ENCODE peak calls at places on chromosome 14, in ten cellular contexts. U, F, C, I, W, Z, O, A, H and J are unnamed samples.
A peak's percentile ranks its signal among the peaks of the same experiment; 100 is the strongest.

GRCh38 chr14:71266994-71267636 is 359.9 kb downstream of the PCNX1 start:
- DNase-seq in W (peak; percentile 43), Z (peak; percentile 24), U (peak; percentile 24), F (no peak), A (no peak), C (no peak), I (no peak), O (no peak), H (no peak), J (peak; percentile 50)

GRCh38 chr14:41785696-41786095 is 179.0 kb downstream of the LRFN5 start:
- DNase-seq in U (no peak), W (no peak), I (peak; percentile 50), A (no peak), O (no peak), H (no peak), F (no peak), Z (no peak), C (no peak), J (no peak)

GRCh38 chr14:61530896-61531295 is 164.4 kb upstream of the HIF1A start:
- DNase-seq in F (no peak), I (no peak), Z (no peak), C (no peak), W (no peak), H (no peak), A (no peak), U (no peak), O (no peak), J (no peak)

GRCh38 chr14:98984719-98985041 is 287.3 kb downstream of the BCL11B start:
- DNase-seq in U (no peak), H (no peak), W (no peak), F (no peak), A (no peak), O (no peak), Z (no peak), I (no peak), C (no peak), J (peak; percentile 85)

GRCh38 chr14:29627141-29627540 is 300.5 kb downstream of the PRKD1 start:
- DNase-seq in U (no peak), A (no peak), F (no peak), W (peak; percentile 65), C (no peak), Z (no peak), I (no peak), H (no peak), O (no peak), J (no peak)

GRCh38 chr14:62655161-62655560 is 390.1 kb downstream of the KCNH5 start:
- DNase-seq in O (no peak), H (no peak), Z (no peak), A (no peak), I (peak; percentile 76), W (no peak), C (peak; percentile 19), U (no peak), F (no peak), J (no peak)

GRCh38 chr14:50829472-50830043 is 1.4 kb downstream of the NIN start:
- DNase-seq in F (no peak), U (no peak), Z (no peak), I (peak; percentile 42), C (no peak), A (no peak), H (peak; percentile 35), W (no peak), O (no peak), J (peak; percentile 17)

GRCh38 chr14:56189306-56189705 is 71.1 kb downstream of the PELI2 start:
- DNase-seq in Z (no peak), U (no peak), W (peak; percentile 79), A (no peak), H (no peak), I (no peak), C (peak; percentile 36), O (no peak), F (no peak), J (no peak)

GRCh38 chr14:74664717-74665116 is 48.2 kb downstream of the AREL1 start:
- DNase-seq in U (no peak), O (no peak), F (no peak), A (no peak), H (no peak), W (no peak), C (no peak), I (no peak), Z (no peak), J (no peak)

GRCh38 chr14:96165493-96166474 is 38.9 kb upstream of the BDKRB2 start:
- DNase-seq in I (no peak), H (peak; percentile 22), A (no peak), F (no peak), O (peak; percentile 26), W (no peak), Z (no peak), U (no peak), C (no peak), J (no peak)

GRCh38 chr14:58639842-58640484 is 2.2 kb downstream of the DACT1 start:
- DNase-seq in U (no peak), F (peak; percentile 62), A (peak; percentile 34), H (no peak), O (no peak), Z (peak; percentile 58), I (peak; percentile 68), C (peak; percentile 75), W (peak; percentile 96), J (peak; percentile 12)

GRCh38 chr14:58637040-58637390 is 747 bp upstream of the DACT1 start:
- DNase-seq in Z (no peak), I (peak; percentile 34), O (peak; percentile 80), F (no peak), A (no peak), H (no peak), U (no peak), W (peak; percentile 89), C (peak; percentile 86), J (peak; percentile 72)

GRCh38 chr14:58636129-58636528 is 1.6 kb upstream of the DACT1 start:
- DNase-seq in F (no peak), H (no peak), O (no peak), Z (no peak), C (no peak), I (no peak), U (no peak), W (no peak), A (no peak), J (no peak)

GRCh38 chr14:58638231-58639205 is 756 bp downstream of the DACT1 start:
- DNase-seq in I (peak; percentile 70), A (peak; percentile 26), O (peak; percentile 66), W (peak; percentile 36), F (no peak), C (peak; percentile 66), U (peak; percentile 47), H (peak; percentile 47), Z (peak; percentile 65), J (peak; percentile 31)

DNA sequence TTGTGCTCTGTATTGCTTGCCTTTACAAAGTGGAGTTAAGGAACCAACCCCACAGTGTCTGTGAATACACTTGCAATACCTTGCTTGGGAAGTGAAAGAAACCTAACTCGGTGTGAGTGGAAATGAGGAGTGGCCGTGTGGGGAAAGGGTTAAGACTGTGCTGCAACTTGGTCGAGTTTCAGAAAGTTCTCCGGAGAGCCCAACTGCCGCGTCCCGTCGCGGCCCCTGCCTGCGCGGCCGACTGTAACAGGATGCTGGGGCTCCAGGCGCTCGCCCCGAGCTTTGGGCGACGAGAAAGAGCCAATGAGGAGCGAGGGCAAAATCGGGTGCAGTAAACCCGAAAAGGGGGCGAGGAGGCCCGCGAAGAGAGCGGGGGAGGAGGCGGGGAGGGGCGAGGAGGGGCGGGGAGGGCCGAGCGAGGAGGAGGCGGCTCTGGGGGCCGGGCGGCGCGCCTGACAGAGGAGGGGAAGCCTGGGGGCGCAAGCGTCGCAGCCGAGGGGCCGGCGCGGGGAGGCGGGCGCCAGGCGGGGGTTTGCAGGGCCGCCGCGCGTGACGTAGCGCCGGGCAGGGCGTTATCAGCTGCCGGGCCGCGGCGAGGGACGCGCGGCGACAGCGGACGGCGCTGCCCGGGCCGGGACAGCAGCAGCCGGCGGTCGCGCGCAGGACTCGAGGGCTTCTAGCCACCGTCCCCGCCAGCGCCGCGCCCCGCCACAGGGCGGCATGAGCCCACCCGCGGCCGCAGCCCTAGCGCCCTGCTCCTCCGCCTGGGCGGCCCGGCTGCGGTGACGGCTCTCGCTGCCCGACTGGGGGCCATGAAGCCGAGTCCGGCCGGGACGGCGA is at the start of gene DACT1:
- DNase-seq in Z (peak; percentile 81), O (peak; percentile 84), F (no peak), W (peak; percentile 80), C (peak; percentile 92), H (peak; percentile 84), U (peak; percentile 70), I (peak; percentile 90), A (peak; percentile 51), J (peak; percentile 69)
- TF ChIP-seq CTCF in Z (no peak), O (no peak), F (no peak), W (no peak), C (no peak), H (no peak), U (no peak), I (no peak), A (no peak), J (no peak)

GRCh38 chr14:65079201-65079600 is 23.1 kb downstream of the MAX start:
- DNase-seq in A (no peak), H (no peak), I (no peak), O (peak; percentile 81), C (no peak), F (no peak), W (no peak), Z (no peak), U (no peak), J (no peak)
- TF ChIP-seq CTCF in A (no peak), H (no peak), I (no peak), O (no peak), C (no peak), F (no peak), W (no peak), Z (no peak), U (no peak), J (no peak)

GRCh38 chr14:36584167-36584811 is 1.9 kb upstream of the NKX2-8 start:
- DNase-seq in F (no peak), O (no peak), H (no peak), W (no peak), C (no peak), U (no peak), I (no peak), Z (peak; percentile 11), A (no peak), J (peak; percentile 1)

GRCh38 chr14:36585100-36585499 is 2.7 kb upstream of the NKX2-8 start:
- DNase-seq in C (no peak), A (no peak), W (no peak), H (no peak), F (no peak), I (no peak), U (no peak), Z (no peak), O (no peak), J (no peak)

GRCh38 chr14:36582874-36583241 is 444 bp upstream of the NKX2-8 start:
- DNase-seq in A (no peak), I (peak; percentile 35), O (no peak), H (no peak), U (no peak), Z (no peak), F (no peak), C (no peak), W (no peak), J (no peak)

GRCh38 chr14:36582011-36582873 is at the start of gene NKX2-8:
- DNase-seq in A (no peak), O (no peak), H (peak; percentile 67), F (peak; percentile 21), U (peak; percentile 25), I (peak; percentile 60), W (no peak), Z (peak; percentile 25), C (peak; percentile 19), J (no peak)

GRCh38 chr14:36583242-36584166 is 1.1 kb upstream of the NKX2-8 start:
- DNase-seq in W (no peak), U (peak; percentile 18), Z (peak; percentile 21), A (no peak), H (peak; percentile 38), C (no peak), I (peak; percentile 51), O (no peak), F (no peak), J (no peak)
- TF ChIP-seq CTCF in W (no peak), U (no peak), Z (no peak), A (no peak), H (no peak), C (no peak), I (no peak), O (no peak), F (no peak), J (no peak)

GRCh38 chr14:39432619-39433451 is 602 bp upstream of the FBXO33 start:
- DNase-seq in H (peak; percentile 88), I (peak; percentile 93), U (peak; percentile 78), F (peak; percentile 89), O (peak; percentile 97), W (peak; percentile 62), A (peak; percentile 70), Z (peak; percentile 83), C (peak; percentile 95), J (peak; percentile 77)
- TF ChIP-seq CTCF in H (no peak), I (no peak), U (peak; percentile 16), F (peak; percentile 25), O (no peak), W (peak; percentile 15), A (no peak), Z (peak; percentile 20), C (peak; percentile 26), J (no peak)